ENCODE peak calls at places on chromosomes 3 and 15, in eight cellular contexts. M is NCI-H510A; W is mucosa of gallbladder; I is central memory CD4-positive, alpha-beta T cell; B is erythroblast; L is Caki2; T is psoas muscle; S is tibial artery. H is an unnamed sample.

GRCh38 chr15:31342781-31343626 is 16.4 kb downstream of the KLF13 start:
- DNase-seq in M (no peak), W (no peak), I (no peak), B (no peak), L (no peak), T (no peak), S (no peak), H (peak)

GRCh38 chr3:150749218-150749617 is 13.8 kb downstream of the SIAH2 start:
- DNase-seq in M (no peak), W (no peak), I (no peak), B (no peak), L (no peak), T (no peak), S (no peak), H (no peak)

GRCh38 chr3:46500631-46501377 is 3.0 kb downstream of the RTP3 start:
- DNase-seq in M (no peak), W (no peak), I (no peak), B (no peak), L (no peak), T (no peak), S (no peak), H (no peak)

GRCh38 chr3:188191460-188191859 is 37.5 kb downstream of the LPP start:
- DNase-seq in M (no peak), W (no peak), I (no peak), B (no peak), L (no peak), T (no peak), S (no peak), H (no peak)

GRCh38 chr15:77187751-77188464 is 117.0 kb upstream of the TSPAN3 start:
- DNase-seq in M (no peak), W (peak), I (no peak), B (peak), L (no peak), T (no peak), S (no peak), H (no peak)

GRCh38 chr3:14123308-14124222 is 1.1 kb downstream of the CHCHD4 start:
- DNase-seq in M (no peak), W (peak), I (no peak), B (no peak), L (no peak), T (no peak), S (no peak), H (no peak)

GRCh38 chr15:58424722-58425121 is 7.1 kb upstream of the LIPC start:
- DNase-seq in M (no peak), W (no peak), I (no peak), B (no peak), L (no peak), T (no peak), S (no peak), H (no peak)

GRCh38 chr3:187955076-187955952 is 198.6 kb upstream of the LPP start:
- DNase-seq in M (no peak), W (peak), I (no peak), B (no peak), L (peak), T (peak), S (peak), H (no peak)

GRCh38 chr3:189735913-189736312 is 104.7 kb downstream of the TP63 start:
- DNase-seq in M (no peak), W (no peak), I (no peak), B (no peak), L (no peak), T (no peak), S (no peak), H (no peak)

GRCh38 chr3:67384790-67385397 is 269.5 kb downstream of the SUCLG2 start:
- DNase-seq in M (peak), W (peak), I (peak), B (peak), L (no peak), T (no peak), S (no peak), H (peak)

GRCh38 chr15:75928680-75929608 is 25.3 kb downstream of the FBXO22 start:
- DNase-seq in M (no peak), W (no peak), I (no peak), B (peak), L (no peak), T (no peak), S (no peak), H (peak)

GRCh38 chr3:58529516-58530353 is 7.3 kb downstream of the ACOX2 start:
- DNase-seq in M (no peak), W (no peak), I (no peak), B (peak), L (no peak), T (no peak), S (no peak), H (no peak)

GRCh38 chr3:100348727-100349126 is 14.2 kb downstream of the NIT2 start:
- DNase-seq in M (no peak), W (no peak), I (no peak), B (no peak), L (no peak), T (no peak), S (no peak), H (no peak)

GRCh38 chr3:128006471-128007424 is 45.5 kb upstream of the SEC61A1 start:
- DNase-seq in M (no peak), W (no peak), I (no peak), B (no peak), L (no peak), T (no peak), S (peak), H (no peak)

GRCh38 chr3:132916096-132916495 is 122.1 kb upstream of the TMEM108 start:
- DNase-seq in M (no peak), W (no peak), I (no peak), B (no peak), L (no peak), T (no peak), S (no peak), H (no peak)